ENCODE peak calls at places on chromosome 13, in five cellular contexts. A, V, J, K and T are unnamed samples.

GRCh38 chr13:106117035-106117434 is 418.4 kb downstream of the EFNB2 start:
- DNase-seq in A (no peak), V (no peak), J (peak; percentile 77), K (no peak), T (no peak)

GRCh38 chr13:57557979-57558529 is 73.5 kb upstream of the PCDH17 start:
- DNase-seq in A (no peak), V (no peak), J (no peak), K (no peak), T (no peak)

GRCh38 chr13:54563286-54563685 is 1534.7 kb downstream of the OLFM4 start:
- DNase-seq in A (no peak), V (no peak), J (no peak), K (no peak), T (no peak)

GRCh38 chr13:102580552-102581169 is 16.1 kb upstream of the TPP2 start:
- DNase-seq in A (no peak), V (no peak), J (peak; percentile 80), K (no peak), T (peak; percentile 52)

GRCh38 chr13:51895906-51896888 is 34.4 kb downstream of the CCDC70 start:
- DNase-seq in A (no peak), V (no peak), J (peak; percentile 61), K (peak; percentile 81), T (peak; percentile 58)

GRCh38 chr13:105127732-105128131 is 1407.7 kb downstream of the EFNB2 start:
- DNase-seq in A (no peak), V (no peak), J (no peak), K (no peak), T (no peak)

GRCh38 chr13:26881154-26881553 is 120.6 kb upstream of the GPR12 start:
- DNase-seq in A (no peak), V (no peak), J (peak; percentile 47), K (no peak), T (no peak)

GRCh38 chr13:31739226-31739625 is at the start of gene RXFP2:
- DNase-seq in A (no peak), V (no peak), J (no peak), K (no peak), T (no peak)

GRCh38 chr13:19596960-19597361 is 35.6 kb upstream of the TPTE2 start:
- DNase-seq in A (no peak), V (no peak), J (peak; percentile 74), K (no peak), T (no peak)

GRCh38 chr13:103694033-103694432 is 627.8 kb upstream of the SLC10A2 start:
- DNase-seq in A (no peak), V (no peak), J (no peak), K (no peak), T (no peak)

GRCh38 chr13:25659091-25659502 is 287.3 kb downstream of the ATP8A2 start:
- DNase-seq in A (no peak), V (no peak), J (no peak), K (no peak), T (no peak)

GRCh38 chr13:51065372-51066090 is 45.5 kb downstream of the C13orf42 start:
- DNase-seq in A (no peak), V (no peak), J (no peak), K (no peak), T (no peak)

GRCh38 chr13:73451120-73452029 is 392.6 kb downstream of the KLF5 start:
- DNase-seq in A (no peak), V (no peak), J (no peak), K (no peak), T (no peak)

GRCh38 chr13:111859361-111860105 is 207.4 kb upstream of the SOX1 start:
- DNase-seq in A (no peak), V (no peak), J (no peak), K (no peak), T (no peak)

GRCh38 chr13:52459668-52460067 is 4.4 kb downstream of the CKAP2 start:
- DNase-seq in A (no peak), V (no peak), J (peak; percentile 86), K (no peak), T (no peak)

GRCh38 chr13:68940049-68940448 is 1167.6 kb upstream of the ATXN8OS start:
- DNase-seq in A (no peak), V (no peak), J (no peak), K (no peak), T (no peak)

GRCh38 chr13:55199132-55199531 is 1941.6 kb upstream of the PRR20A start:
- DNase-seq in A (no peak), V (no peak), J (no peak), K (no peak), T (no peak)

GRCh38 chr13:51000576-51001260 is 91.1 kb downstream of the RNASEH2B start:
- DNase-seq in A (peak; percentile 35), V (peak; percentile 43), J (peak; percentile 42), K (no peak), T (no peak)

GRCh38 chr13:112670864-112671263 is 19.0 kb upstream of the ATP11A start:
- DNase-seq in A (no peak), V (no peak), J (no peak), K (no peak), T (no peak)

GRCh38 chr13:52319876-52320275 is 86.1 kb downstream of the THSD1 start:
- DNase-seq in A (no peak), V (no peak), J (peak; percentile 4), K (no peak), T (no peak)

GRCh38 chr13:59776924-59777690 is 386.6 kb downstream of the DIAPH3 start:
- DNase-seq in A (no peak), V (no peak), J (peak; percentile 90), K (no peak), T (no peak)

GRCh38 chr13:27918918-27919255 is 913 bp upstream of the PDX1 start:
- DNase-seq in A (no peak), V (no peak), J (no peak), K (no peak), T (no peak)

GRCh38 chr13:98460519-98460918 is 116.4 kb downstream of the STK24 start:
- DNase-seq in A (no peak), V (no peak), J (no peak), K (no peak), T (no peak)

GRCh38 chr13:98459171-98459681 is 117.7 kb downstream of the STK24 start:
- DNase-seq in A (no peak), V (no peak), J (no peak), K (no peak), T (no peak)

GRCh38 chr13:98461525-98462240 is 115.2 kb downstream of the STK24 start:
- DNase-seq in A (no peak), V (no peak), J (no peak), K (no peak), T (no peak)

GRCh38 chr13:98458431-98458830 is 118.5 kb downstream of the STK24 start:
- DNase-seq in A (no peak), V (no peak), J (no peak), K (no peak), T (no peak)

DNA sequence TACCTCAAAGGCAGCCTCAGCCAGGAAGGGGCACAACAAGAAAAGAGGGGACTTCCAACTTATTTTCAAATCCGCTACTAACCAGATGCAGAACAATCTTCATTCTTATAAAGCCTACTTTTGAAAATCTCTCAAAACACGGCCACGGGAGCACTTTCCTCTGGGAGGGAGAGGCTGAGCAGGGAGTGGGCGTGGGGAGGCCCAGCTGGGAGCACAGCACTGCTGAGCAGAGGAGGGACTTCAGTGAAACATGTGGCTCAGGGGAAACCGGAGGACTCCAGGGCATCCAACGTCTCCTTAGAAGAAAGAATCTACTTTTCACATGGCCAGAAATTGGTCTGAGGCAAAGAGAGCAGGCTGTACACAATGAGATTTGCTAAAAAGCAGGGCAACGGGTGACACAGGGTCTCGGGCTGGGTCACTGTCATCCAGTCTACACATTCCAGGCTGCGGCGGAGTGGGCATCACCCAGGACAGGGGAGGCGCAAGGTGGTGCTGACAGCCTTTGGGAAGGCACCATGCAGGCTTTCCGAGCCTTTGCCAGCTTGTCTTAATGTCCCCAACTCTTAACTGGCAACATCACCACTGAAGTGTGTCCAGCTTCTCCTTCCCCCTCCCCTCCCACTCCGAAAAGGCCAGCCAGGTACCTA is 117.1 kb downstream of the STK24 start:
- DNase-seq in A (no peak), V (no peak), J (no peak), K (no peak), T (no peak)
- H3K36me3 ChIP-seq in A (peaks cover 6% of the 10 kb centered on the region), V (no peaks in the 10 kb centered on the region), J (peaks cover 53% of the 10 kb centered on the region), K (peaks cover 100% of the 10 kb centered on the region), T (no peaks in the 10 kb centered on the region)

DNA sequence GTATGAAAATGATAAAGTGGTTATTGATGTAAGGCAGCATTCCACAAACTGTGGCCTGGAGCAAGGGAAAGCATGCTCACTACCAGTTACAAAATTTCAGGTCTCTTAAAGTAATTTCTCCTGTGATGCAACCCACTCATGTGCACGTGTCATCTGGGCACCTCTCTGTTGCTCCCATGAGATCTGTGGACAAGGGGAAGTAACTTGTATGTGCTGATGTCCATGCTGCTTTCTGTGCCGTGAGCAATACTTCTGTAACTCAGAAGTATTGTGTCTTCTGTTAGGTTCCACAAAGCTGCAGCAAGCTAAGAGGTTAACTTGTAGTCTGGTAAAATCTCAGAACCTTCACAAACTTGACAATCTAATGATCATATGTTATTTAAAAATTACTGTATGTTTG is 930.0 kb upstream of the SLITRK6 start:
- DNase-seq in A (no peak), V (no peak), J (no peak), K (no peak), T (no peak)
- TF ChIP-seq CTCF in A (no peak), V (no peak), J (no peak), K (no peak), T (no peak)

DNA sequence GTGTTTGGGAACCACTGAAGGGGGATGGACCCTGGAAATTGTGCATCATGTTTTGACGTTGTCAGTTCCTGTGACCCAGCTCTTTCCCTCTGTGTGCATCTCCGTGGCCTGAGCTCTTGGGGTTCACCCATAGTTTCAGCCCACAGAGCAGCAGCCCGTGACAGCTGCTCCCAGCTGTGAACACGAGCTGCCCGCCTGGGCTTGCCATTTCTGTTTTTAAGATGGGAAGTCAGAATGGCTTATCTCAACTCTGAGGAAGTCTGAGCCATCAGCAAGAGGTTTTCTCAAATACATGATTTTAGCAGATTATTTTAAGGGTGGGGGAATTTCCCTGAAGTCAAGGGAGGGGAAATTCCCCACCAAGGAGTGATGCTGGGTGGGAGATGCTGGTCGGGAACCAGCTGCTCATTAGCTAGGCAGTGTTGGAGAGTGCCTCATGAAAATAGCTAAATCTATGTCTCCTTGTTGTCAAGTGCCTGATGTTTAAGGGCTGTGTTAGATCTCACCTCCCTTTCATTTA is 34.9 kb upstream of the C1QTNF9 start:
- DNase-seq in A (no peak), V (peak; percentile 54), J (peak; percentile 59), K (peak; percentile 89), T (peak; percentile 87)
- TF ChIP-seq POLR2A in A (no peak), V (no peak), J (no peak), K (no peak), T (no peak)

DNA sequence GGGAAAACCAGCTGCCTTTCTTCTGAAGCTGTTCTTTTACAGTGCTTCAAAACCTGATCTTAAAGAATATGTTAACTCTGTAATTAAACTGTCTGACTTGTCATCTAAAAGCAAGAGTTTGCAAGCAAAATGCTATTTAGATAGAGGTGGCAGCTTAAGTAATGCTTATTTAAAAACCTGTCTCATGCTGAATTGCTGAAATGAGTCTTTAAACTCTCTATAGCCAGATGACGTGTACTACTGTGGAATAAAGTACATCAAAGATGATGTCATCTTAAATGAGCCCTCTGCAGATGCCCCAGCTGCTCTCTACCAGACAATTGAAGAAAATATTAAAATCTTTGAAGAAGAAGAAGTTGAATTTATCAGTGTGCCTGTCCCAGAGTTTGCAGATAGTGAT is 22.9 kb downstream of the ITM2B start:
- DNase-seq in A (no peak), V (no peak), J (no peak), K (no peak), T (no peak)
- H3K36me3 ChIP-seq in A (peaks cover 16% of the 10 kb centered on the region), V (no peaks in the 10 kb centered on the region), J (peaks cover 18% of the 10 kb centered on the region), K (peaks cover 84% of the 10 kb centered on the region), T (no peaks in the 10 kb centered on the region)